ENCODE peak calls at places on chromosomes 1 and 21, in eight cellular contexts. L is NCI-H774; T is T-cell; D is NCI-H345; N is CD4-positive, alpha-beta T cell; R is bronchial epithelial cell; B is T-helper 2 cell; C is posterior cingulate gyrus. J is an unnamed sample.

GRCh38 chr21:44897326-44898010 is 23.2 kb downstream of the ITGB2 start:
- DNase-seq in L (no peak), T (no peak), D (no peak), N (no peak), R (no peak), B (peak), C (no peak), J (no peak)

GRCh38 chr1:100354971-100355394 is 2.7 kb downstream of the CDC14A start:
- DNase-seq in L (peak), T (peak), D (peak), N (peak), R (peak), B (peak), C (no peak), J (no peak)

GRCh38 chr1:67788251-67788796 is 44.9 kb downstream of the GNG12 start:
- DNase-seq in L (no peak), T (no peak), D (no peak), N (no peak), R (no peak), B (no peak), C (no peak), J (no peak)

GRCh38 chr1:218847089-218847768 is 326.4 kb upstream of the LYPLAL1 start:
- DNase-seq in L (no peak), T (no peak), D (no peak), N (no peak), R (no peak), B (no peak), C (no peak), J (no peak)

GRCh38 chr1:38244218-38244617 is 197.6 kb upstream of the POU3F1 start:
- DNase-seq in L (no peak), T (no peak), D (no peak), N (no peak), R (no peak), B (no peak), C (no peak), J (no peak)

GRCh38 chr1:58909162-58909560 is 125.3 kb upstream of the JUN start:
- DNase-seq in L (no peak), T (no peak), D (no peak), N (no peak), R (peak), B (no peak), C (no peak), J (no peak)

GRCh38 chr1:229058111-229058551 is 212.8 kb upstream of the RAB4A start:
- DNase-seq in L (peak), T (peak), D (peak), N (peak), R (peak), B (peak), C (no peak), J (peak)

GRCh38 chr1:100107696-100108095 is 25.0 kb downstream of the SASS6 start:
- DNase-seq in L (no peak), T (no peak), D (no peak), N (no peak), R (no peak), B (no peak), C (no peak), J (no peak)

GRCh38 chr1:175543447-175543846 is 199.9 kb downstream of the TNR start:
- DNase-seq in L (no peak), T (no peak), D (no peak), N (no peak), R (peak), B (no peak), C (no peak), J (no peak)

GRCh38 chr1:77126309-77126708 is 92.9 kb downstream of the PIGK start:
- DNase-seq in L (peak), T (no peak), D (peak), N (no peak), R (peak), B (peak), C (no peak), J (no peak)

GRCh38 chr1:33301273-33301984 is 19.5 kb downstream of the A3GALT2 start:
- DNase-seq in L (no peak), T (no peak), D (no peak), N (no peak), R (no peak), B (no peak), C (no peak), J (no peak)

GRCh38 chr1:185483647-185484450 is 166.8 kb upstream of the IVNS1ABP start:
- DNase-seq in L (no peak), T (no peak), D (peak), N (no peak), R (peak), B (no peak), C (no peak), J (no peak)

GRCh38 chr1:169484683-169485426 is 889 bp downstream of the SLC19A2 start:
- DNase-seq in L (no peak), T (peak), D (peak), N (no peak), R (peak), B (peak), C (peak), J (peak)

GRCh38 chr1:47903723-47904122 is 93.5 kb downstream of the TRABD2B start:
- DNase-seq in L (no peak), T (no peak), D (no peak), N (no peak), R (no peak), B (no peak), C (no peak), J (no peak)

GRCh38 chr1:63698001-63698838 is 75.6 kb upstream of the ROR1 start:
- DNase-seq in L (no peak), T (no peak), D (no peak), N (no peak), R (no peak), B (no peak), C (no peak), J (no peak)

GRCh38 chr1:153538315-153538821 is 2.4 kb downstream of the S100A5 start:
- DNase-seq in L (no peak), T (no peak), D (no peak), N (no peak), R (peak), B (no peak), C (no peak), J (no peak)

GRCh38 chr1:221832617-221833016 is 90.7 kb upstream of the DUSP10 start:
- DNase-seq in L (no peak), T (no peak), D (peak), N (no peak), R (peak), B (no peak), C (no peak), J (no peak)

J was measured in T-helper 9 cell.